ENCODE peak calls at places on chromosomes 3 and 15, in four cellular contexts. One of them, this sample, is unnamed.

GRCh38 chr3:156675744-156676466 is 1.5 kb downstream of the TIPARP start:
- DNase-seq in endothelial cell: no peak
- DNase-seq in MG63: peak
- DNase-seq in amniotic stem cell: peak
- DNase-seq in this sample: no peak

GRCh38 chr3:110318108-110318507 is 753.5 kb upstream of the NECTIN3 start:
- DNase-seq in MG63: no peak
- DNase-seq in endothelial cell: no peak
- DNase-seq in amniotic stem cell: no peak
- DNase-seq in this sample: no peak

GRCh38 chr3:188049890-188050530 is 103.9 kb upstream of the LPP start:
- DNase-seq in MG63: no peak
- DNase-seq in amniotic stem cell: no peak
- DNase-seq in endothelial cell: no peak
- DNase-seq in this sample: no peak

GRCh38 chr15:77844798-77845446 is 212.2 kb upstream of the LINGO1 start:
- DNase-seq in endothelial cell: no peak
- DNase-seq in amniotic stem cell: no peak
- DNase-seq in MG63: no peak
- DNase-seq in this sample: no peak

GRCh38 chr15:101024111-101024695 is 105.0 kb downstream of the LRRK1 start:
- DNase-seq in endothelial cell: no peak
- DNase-seq in MG63: no peak
- DNase-seq in amniotic stem cell: no peak
- DNase-seq in this sample: no peak

GRCh38 chr15:45653702-45654424 is 19.0 kb downstream of the SQOR start:
- DNase-seq in endothelial cell: no peak
- DNase-seq in MG63: no peak
- DNase-seq in amniotic stem cell: no peak
- DNase-seq in this sample: no peak

GRCh38 chr3:58358808-58359207 is 26.1 kb downstream of the PXK start:
- DNase-seq in MG63: no peak
- DNase-seq in endothelial cell: no peak
- DNase-seq in amniotic stem cell: no peak
- DNase-seq in this sample: no peak

GRCh38 chr3:79729096-79729495 is 38.7 kb downstream of the ROBO1 start:
- DNase-seq in endothelial cell: no peak
- DNase-seq in MG63: peak
- DNase-seq in amniotic stem cell: no peak
- DNase-seq in this sample: peak

GRCh38 chr3:178076718-178077117 is 459.5 kb upstream of the KCNMB2 start:
- DNase-seq in MG63: no peak
- DNase-seq in endothelial cell: no peak
- DNase-seq in amniotic stem cell: no peak
- DNase-seq in this sample: no peak

GRCh38 chr3:138210528-138210927 is 23.4 kb downstream of the ARMC8 start:
- DNase-seq in endothelial cell: no peak
- DNase-seq in amniotic stem cell: no peak
- DNase-seq in MG63: no peak
- DNase-seq in this sample: no peak

GRCh38 chr3:186339180-186339912 is 22.7 kb downstream of the DGKG start:
- DNase-seq in amniotic stem cell: no peak
- DNase-seq in MG63: no peak
- DNase-seq in endothelial cell: no peak
- DNase-seq in this sample: no peak